ENCODE peak calls at places on chromosomes 5 and 9, in ten cellular contexts. O is Daoy, M is WTC11, D is renal cortical epithelial cell, F is hippocampal formation, Q is fibroblast of lung, H is SHP77, E is amniotic stem cell, R is mesendoderm, A is cardiac septum. Z is an unnamed sample.
A peak's percentile ranks its signal among the peaks of the same experiment; 100 is the strongest.

GRCh38 chr5:115170128-115170923 is 618 bp upstream of the TRIM36 start:
- DNase-seq in O (no peak), M (peak; percentile 62), D (no peak), F (no peak), Q (no peak), H (no peak), E (no peak), R (no peak), A (no peak), Z (peak; percentile 25)

GRCh38 chr9:81671880-81672280 is 17.5 kb downstream of the TLE1 start:
- DNase-seq in O (no peak), M (no peak), D (no peak), F (peak; percentile 58), Q (peak; percentile 90), H (no peak), E (no peak), R (no peak), A (peak; percentile 84), Z (peak; percentile 73)

GRCh38 chr5:157994271-157994691 is 135.3 kb upstream of the CLINT1 start:
- DNase-seq in O (peak; percentile 35), M (no peak), D (peak; percentile 13), F (no peak), Q (no peak), H (no peak), E (no peak), R (no peak), A (no peak), Z (peak; percentile 14)

GRCh38 chr5:69418559-69418958 is 3.6 kb downstream of the MARVELD2 start:
- DNase-seq in O (no peak), M (no peak), D (no peak), F (no peak), Q (no peak), H (no peak), E (no peak), R (no peak), A (no peak), Z (no peak)

GRCh38 chr9:37761511-37761910 is 7.9 kb downstream of the TRMT10B start:
- DNase-seq in O (no peak), M (no peak), D (peak; percentile 71), F (no peak), Q (peak; percentile 85), H (no peak), E (no peak), R (no peak), A (no peak), Z (peak; percentile 88)

GRCh38 chr5:10702911-10703491 is 58.0 kb downstream of the DAP start:
- DNase-seq in O (peak; percentile 62), M (no peak), D (peak; percentile 84), F (no peak), Q (peak; percentile 83), H (no peak), E (no peak), R (peak; percentile 87), A (no peak), Z (peak; percentile 81)

GRCh38 chr9:33234511-33235467 is 5.2 kb upstream of the SPINK4 start:
- DNase-seq in O (no peak), M (no peak), D (peak; percentile 35), F (no peak), Q (peak; percentile 32), H (no peak), E (no peak), R (no peak), A (no peak), Z (peak; percentile 76)

GRCh38 chr9:81874926-81875325 is 53.3 kb upstream of the SPATA31D4 start:
- DNase-seq in O (peak; percentile 72), M (no peak), D (peak; percentile 97), F (no peak), Q (peak; percentile 91), H (no peak), E (peak; percentile 33), R (no peak), A (no peak), Z (peak; percentile 90)

GRCh38 chr9:72383978-72384709 is 19.1 kb upstream of the ZFAND5 start:
- DNase-seq in O (peak; percentile 53), M (no peak), D (peak; percentile 88), F (no peak), Q (peak; percentile 98), H (no peak), E (peak; percentile 76), R (no peak), A (no peak), Z (peak; percentile 98)

GRCh38 chr9:38315085-38315595 is 77.4 kb upstream of the ALDH1B1 start:
- DNase-seq in O (no peak), M (no peak), D (no peak), F (no peak), Q (no peak), H (no peak), E (no peak), R (no peak), A (no peak), Z (no peak)

GRCh38 chr9:75713373-75713772 is 177.1 kb upstream of the PCSK5 start:
- DNase-seq in O (no peak), M (no peak), D (no peak), F (no peak), Q (no peak), H (no peak), E (no peak), R (no peak), A (no peak), Z (no peak)

GRCh38 chr9:93575706-93576295 is 583 bp upstream of the PHF2 start:
- DNase-seq in O (peak; percentile 45), M (no peak), D (no peak), F (no peak), Q (peak; percentile 36), H (no peak), E (no peak), R (peak; percentile 37), A (peak; percentile 84), Z (no peak)

GRCh38 chr5:179413086-179413690 is 67.9 kb upstream of the ADAMTS2 start:
- DNase-seq in O (no peak), M (no peak), D (no peak), F (no peak), Q (no peak), H (no peak), E (no peak), R (no peak), A (no peak), Z (no peak)

GRCh38 chr5:127068771-127069330 is 4.5 kb downstream of the C5orf63 start:
- DNase-seq in O (peak; percentile 37), M (no peak), D (peak; percentile 73), F (no peak), Q (peak; percentile 83), H (no peak), E (no peak), R (no peak), A (no peak), Z (peak; percentile 71)

GRCh38 chr9:132268725-132269352 is 85.9 kb downstream of the SETX start:
- DNase-seq in O (peak; percentile 65), M (peak; percentile 80), D (peak; percentile 49), F (peak; percentile 78), Q (peak; percentile 47), H (peak; percentile 41), E (peak; percentile 2), R (peak; percentile 85), A (no peak), Z (peak; percentile 60)

GRCh38 chr9:14029811-14030210 is 284.1 kb downstream of the NFIB start:
- DNase-seq in O (no peak), M (no peak), D (no peak), F (no peak), Q (no peak), H (no peak), E (no peak), R (no peak), A (no peak), Z (no peak)

GRCh38 chr9:128099932-128100491 is 27.5 kb downstream of the PTGES2 start:
- DNase-seq in O (no peak), M (no peak), D (no peak), F (no peak), Q (peak; percentile 36), H (no peak), E (no peak), R (no peak), A (no peak), Z (peak; percentile 53)

GRCh38 chr9:110114888-110115259 is 93.1 kb downstream of the C9orf152 start:
- DNase-seq in O (peak; percentile 20), M (no peak), D (no peak), F (no peak), Q (peak; percentile 47), H (no peak), E (no peak), R (peak; percentile 55), A (no peak), Z (no peak)

GRCh38 chr5:59813761-59814562 is 79.6 kb downstream of the PDE4D start:
- DNase-seq in O (peak; percentile 60), M (peak; percentile 51), D (peak; percentile 81), F (peak; percentile 28), Q (peak; percentile 69), H (peak; percentile 27), E (peak; percentile 33), R (peak; percentile 80), A (no peak), Z (peak; percentile 79)

GRCh38 chr5:142016576-142016975 is 3.7 kb upstream of the GNPDA1 start:
- DNase-seq in O (no peak), M (no peak), D (no peak), F (no peak), Q (no peak), H (no peak), E (no peak), R (no peak), A (no peak), Z (no peak)